ENCODE peak calls at places on chromosomes 13 and 19, in five cellular contexts. One of them, this sample, is unnamed. For H3K27me3, the result is how much of the 10 kb centered on the place peaks cover.

GRCh38 chr13:113669231-113669870 is 2.3 kb downstream of the GRK1 start:
- DNase-seq in adrenal gland: no peak
- DNase-seq in body of pancreas: no peak
- DNase-seq in spleen: peak
- DNase-seq in right cardiac atrium: peak
- DNase-seq in this sample: peak

GRCh38 chr13:112744306-112745021 is 54.6 kb downstream of the ATP11A start:
- DNase-seq in adrenal gland: no peak
- DNase-seq in body of pancreas: no peak
- DNase-seq in spleen: peak
- DNase-seq in right cardiac atrium: peak
- DNase-seq in this sample: peak

GRCh38 chr13:50365300-50365682 is 350.0 kb downstream of the KCNRG start:
- DNase-seq in adrenal gland: no peak
- DNase-seq in body of pancreas: no peak
- DNase-seq in spleen: no peak
- DNase-seq in right cardiac atrium: no peak
- DNase-seq in this sample: no peak

GRCh38 chr13:107585466-107585865 is 629.9 kb downstream of the LIG4 start:
- DNase-seq in adrenal gland: no peak
- DNase-seq in body of pancreas: no peak
- DNase-seq in spleen: no peak
- DNase-seq in right cardiac atrium: no peak
- DNase-seq in this sample: no peak

GRCh38 chr19:35318679-35319448 is 10.1 kb upstream of the CD22 start:
- DNase-seq in adrenal gland: peak
- DNase-seq in body of pancreas: no peak
- DNase-seq in spleen: peak
- DNase-seq in right cardiac atrium: peak
- DNase-seq in this sample: peak

GRCh38 chr13:46489586-46490023 is 63.4 kb upstream of the LRCH1 start:
- DNase-seq in adrenal gland: no peak
- DNase-seq in body of pancreas: no peak
- DNase-seq in spleen: no peak
- DNase-seq in right cardiac atrium: no peak
- DNase-seq in this sample: no peak

GRCh38 chr13:85990397-85990796 is 191.2 kb upstream of the SLITRK6 start:
- DNase-seq in adrenal gland: no peak
- DNase-seq in body of pancreas: no peak
- DNase-seq in spleen: no peak
- DNase-seq in right cardiac atrium: no peak
- DNase-seq in this sample: no peak

GRCh38 chr19:44512326-44513298 is 12.3 kb upstream of the ZNF180 start:
- DNase-seq in adrenal gland: no peak
- DNase-seq in body of pancreas: no peak
- DNase-seq in spleen: no peak
- DNase-seq in right cardiac atrium: peak
- DNase-seq in this sample: no peak

GRCh38 chr19:3589439-3589838 is 4.2 kb downstream of the GIPC3 start:
- DNase-seq in adrenal gland: no peak
- DNase-seq in body of pancreas: no peak
- DNase-seq in spleen: no peak
- DNase-seq in right cardiac atrium: no peak
- DNase-seq in this sample: no peak

GRCh38 chr19:30423481-30423880 is 51.3 kb downstream of the ZNF536 start:
- DNase-seq in adrenal gland: no peak
- DNase-seq in body of pancreas: no peak
- DNase-seq in spleen: no peak
- DNase-seq in right cardiac atrium: peak
- DNase-seq in this sample: no peak

GRCh38 chr13:82747948-82748347 is 1134.3 kb downstream of the SLITRK1 start:
- DNase-seq in adrenal gland: no peak
- DNase-seq in body of pancreas: no peak
- DNase-seq in spleen: no peak
- DNase-seq in right cardiac atrium: no peak
- DNase-seq in this sample: no peak

GRCh38 chr13:50065712-50066111 is 50.5 kb downstream of the KCNRG start:
- DNase-seq in adrenal gland: no peak
- DNase-seq in body of pancreas: no peak
- DNase-seq in spleen: no peak
- DNase-seq in right cardiac atrium: no peak
- DNase-seq in this sample: no peak

GRCh38 chr13:76250211-76250610 is 614.1 kb downstream of the LMO7 start:
- DNase-seq in adrenal gland: no peak
- DNase-seq in body of pancreas: no peak
- DNase-seq in spleen: no peak
- DNase-seq in right cardiac atrium: no peak
- DNase-seq in this sample: no peak

GRCh38 chr19:32863841-32864240 is 5.7 kb downstream of the SLC7A9 start:
- DNase-seq in adrenal gland: no peak
- DNase-seq in body of pancreas: no peak
- DNase-seq in spleen: peak
- DNase-seq in right cardiac atrium: peak
- DNase-seq in this sample: peak

GRCh38 chr13:88802886-88803285 is 1131.7 kb downstream of the SLITRK5 start:
- DNase-seq in adrenal gland: no peak
- DNase-seq in body of pancreas: no peak
- DNase-seq in spleen: no peak
- DNase-seq in right cardiac atrium: no peak
- DNase-seq in this sample: no peak

GRCh38 chr13:63910406-63910957 is 2494.8 kb upstream of the PCDH20 start:
- DNase-seq in adrenal gland: no peak
- DNase-seq in body of pancreas: no peak
- DNase-seq in spleen: no peak
- DNase-seq in right cardiac atrium: peak
- DNase-seq in this sample: no peak

GRCh38 chr13:72125561-72125960 is 258.6 kb upstream of the DACH1 start:
- DNase-seq in adrenal gland: no peak
- DNase-seq in body of pancreas: no peak
- DNase-seq in spleen: no peak
- DNase-seq in right cardiac atrium: no peak
- DNase-seq in this sample: no peak

GRCh38 chr13:38705351-38705750 is 18.5 kb downstream of the FREM2 start:
- DNase-seq in adrenal gland: no peak
- DNase-seq in body of pancreas: no peak
- DNase-seq in spleen: no peak
- DNase-seq in right cardiac atrium: no peak
- DNase-seq in this sample: no peak

GRCh38 chr13:47723898-47724297 is 277.2 kb downstream of the SUCLA2 start:
- DNase-seq in adrenal gland: no peak
- DNase-seq in body of pancreas: no peak
- DNase-seq in spleen: no peak
- DNase-seq in right cardiac atrium: no peak
- DNase-seq in this sample: no peak

GRCh38 chr19:51002542-51003311 is 1.3 kb upstream of the KLK8 start:
- DNase-seq in adrenal gland: no peak
- DNase-seq in body of pancreas: no peak
- DNase-seq in spleen: peak
- DNase-seq in right cardiac atrium: peak
- DNase-seq in this sample: no peak

GRCh38 chr19:51001495-51001894 is at the start of gene KLK8:
- DNase-seq in adrenal gland: no peak
- DNase-seq in body of pancreas: no peak
- DNase-seq in spleen: no peak
- DNase-seq in right cardiac atrium: no peak
- DNase-seq in this sample: no peak

GRCh38 chr19:51002101-51002532 is 713 bp upstream of the KLK8 start:
- DNase-seq in adrenal gland: no peak
- DNase-seq in body of pancreas: no peak
- DNase-seq in spleen: no peak
- DNase-seq in right cardiac atrium: no peak
- DNase-seq in this sample: no peak

GRCh38 chr19:51005248-51005647 is 3.8 kb upstream of the KLK8 start:
- DNase-seq in adrenal gland: no peak
- DNase-seq in body of pancreas: no peak
- DNase-seq in spleen: no peak
- DNase-seq in right cardiac atrium: no peak
- DNase-seq in this sample: no peak

DNA sequence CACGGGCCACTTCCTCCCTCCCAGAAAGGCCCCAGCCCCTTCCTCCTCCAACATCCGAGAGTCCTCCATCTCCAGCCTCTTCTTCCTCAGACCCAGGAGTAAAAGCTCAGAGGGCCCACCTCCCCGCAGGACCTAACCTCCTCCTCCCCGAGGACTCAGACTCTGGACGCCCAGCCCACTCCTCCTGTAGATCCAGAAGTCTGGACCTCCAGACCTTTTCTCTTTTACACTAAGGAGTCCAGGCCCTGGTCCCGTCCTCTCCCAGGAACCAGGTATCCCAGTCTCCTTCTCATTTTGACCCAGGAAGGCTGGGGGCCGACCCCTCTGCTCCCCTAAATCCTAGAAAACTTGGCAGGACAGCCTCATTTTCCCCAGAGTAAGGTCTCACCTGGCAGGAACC is 1.9 kb upstream of the KLK8 start:
- DNase-seq in adrenal gland: no peak
- DNase-seq in body of pancreas: no peak
- DNase-seq in spleen: peak
- DNase-seq in right cardiac atrium: no peak
- DNase-seq in this sample: no peak
- H3K27me3 ChIP-seq in adrenal gland: under half
- H3K27me3 ChIP-seq in body of pancreas: under half
- H3K27me3 ChIP-seq in spleen: under half
- H3K27me3 ChIP-seq in right cardiac atrium: under half
- H3K27me3 ChIP-seq in this sample: under half

DNA sequence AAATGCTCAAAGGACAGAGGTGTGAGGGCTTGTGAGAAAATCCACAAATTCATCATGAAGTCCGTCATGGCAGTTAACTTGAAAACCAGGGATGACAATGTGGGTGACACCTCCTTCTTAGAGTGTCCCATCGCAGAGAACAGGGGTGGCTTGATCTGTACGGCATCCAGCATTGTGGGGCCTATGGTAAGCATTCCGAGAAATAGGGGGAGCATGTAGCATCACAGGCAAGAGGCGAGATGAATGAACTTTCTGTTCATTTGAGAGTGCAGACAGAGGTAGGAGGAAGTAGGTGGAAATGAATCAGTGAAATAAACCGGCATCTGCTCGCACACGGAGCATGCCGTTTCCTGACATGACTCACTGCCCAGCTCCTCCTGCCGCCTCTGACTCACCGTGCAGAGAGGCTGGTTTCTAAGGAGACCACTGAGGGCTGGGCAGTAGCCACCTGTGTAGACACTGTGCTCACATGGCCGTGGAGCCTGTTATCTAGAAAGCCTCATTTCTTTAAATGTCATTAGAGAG is 339.0 kb downstream of the RFC3 start:
- DNase-seq in adrenal gland: peak
- DNase-seq in body of pancreas: peak
- DNase-seq in spleen: peak
- DNase-seq in right cardiac atrium: peak
- DNase-seq in this sample: peak
- H3K4me3 ChIP-seq in adrenal gland: no peak
- H3K4me3 ChIP-seq in body of pancreas: no peak
- H3K4me3 ChIP-seq in spleen: no peak
- H3K4me3 ChIP-seq in right cardiac atrium: no peak
- H3K4me3 ChIP-seq in this sample: no peak

DNA sequence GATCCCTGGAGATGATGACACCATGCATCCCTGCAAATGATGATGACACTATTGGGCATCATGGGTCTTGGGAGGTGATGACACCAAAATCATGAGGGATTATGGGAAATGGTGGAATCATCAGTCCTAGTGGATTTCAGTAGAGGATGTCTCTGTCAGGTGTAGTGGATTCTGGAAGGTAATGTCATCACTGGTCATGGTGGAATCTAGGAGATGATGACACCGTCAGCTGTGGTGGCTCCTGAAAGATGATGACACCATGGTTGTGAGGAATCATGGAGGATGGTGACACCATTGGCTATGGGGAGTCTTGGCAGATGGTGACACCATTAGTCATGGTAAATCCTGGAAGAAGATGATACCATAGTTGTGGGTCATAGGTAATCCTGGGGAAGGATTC is 11.9 kb downstream of the SHISA7 start:
- DNase-seq in adrenal gland: no peak
- DNase-seq in body of pancreas: no peak
- DNase-seq in spleen: no peak
- DNase-seq in right cardiac atrium: no peak
- DNase-seq in this sample: no peak
- H3K27me3 ChIP-seq in adrenal gland: under half
- H3K27me3 ChIP-seq in body of pancreas: under half
- H3K27me3 ChIP-seq in spleen: under half
- H3K27me3 ChIP-seq in right cardiac atrium: under half
- H3K27me3 ChIP-seq in this sample: half or more

GRCh38 chr19:8307965-8308866 is at the start of gene CD320:
- DNase-seq in adrenal gland: peak
- DNase-seq in body of pancreas: peak
- DNase-seq in spleen: peak
- DNase-seq in right cardiac atrium: peak
- DNase-seq in this sample: peak

GRCh38 chr19:8306235-8307054 is 1.7 kb downstream of the CD320 start:
- DNase-seq in adrenal gland: no peak
- DNase-seq in body of pancreas: peak
- DNase-seq in spleen: peak
- DNase-seq in right cardiac atrium: no peak
- DNase-seq in this sample: peak

GRCh38 chr19:8307400-8307964 is 676 bp downstream of the CD320 start:
- DNase-seq in adrenal gland: peak
- DNase-seq in body of pancreas: no peak
- DNase-seq in spleen: peak
- DNase-seq in right cardiac atrium: no peak
- DNase-seq in this sample: no peak

GRCh38 chr19:8310342-8311055 is 2.3 kb upstream of the CD320 start:
- DNase-seq in adrenal gland: peak
- DNase-seq in body of pancreas: no peak
- DNase-seq in spleen: peak
- DNase-seq in right cardiac atrium: no peak
- DNase-seq in this sample: no peak

GRCh38 chr19:8308891-8309291 is 733 bp upstream of the CD320 start:
- DNase-seq in adrenal gland: peak
- DNase-seq in body of pancreas: peak
- DNase-seq in spleen: peak
- DNase-seq in right cardiac atrium: no peak
- DNase-seq in this sample: no peak
- H3K4me3 ChIP-seq in adrenal gland: no peak
- H3K4me3 ChIP-seq in body of pancreas: no peak
- H3K4me3 ChIP-seq in spleen: peak
- H3K4me3 ChIP-seq in right cardiac atrium: peak
- H3K4me3 ChIP-seq in this sample: peak